ENCODE peak calls at places on chromosomes 12 and 14, in seven cellular contexts. B is GM10248; O is bronchial epithelial cell; C is NCI-H345; K is neural crest cell; W is stimulated activated naive B cell treated with anti-CD40 and anti-IgM and Interleukin-4, amounts not matched to agents 10 μg/mL and 1 μg/mL and 100 μg/mL, for 72 hours; A is heart left ventricle. R is an unnamed sample.

GRCh38 chr14:68978550-68978911 is 571 bp downstream of the ACTN1 start:
- DNase-seq in B (no peak), C (peak; percentile 69), A (peak; percentile 75), O (no peak), K (peak; percentile 58), W (no peak), R (peak; percentile 32)

GRCh38 chr12:26195641-26196423 is 459 bp downstream of the SSPN start:
- DNase-seq in W (peak; percentile 7), K (peak; percentile 37), O (no peak), B (peak; percentile 34), C (peak; percentile 1), A (peak; percentile 71), R (no peak)

GRCh38 chr14:34081126-34081575 is 130.3 kb upstream of the EGLN3 start:
- DNase-seq in W (no peak), A (peak; percentile 61), K (no peak), B (no peak), O (peak; percentile 35), C (no peak), R (no peak)

GRCh38 chr12:67540920-67541624 is 107.5 kb upstream of the DYRK2 start:
- DNase-seq in W (no peak), K (no peak), C (no peak), O (peak; percentile 95), B (no peak), A (no peak), R (no peak)

GRCh38 chr12:120654656-120655055 is 14.2 kb downstream of the CABP1 start:
- DNase-seq in C (no peak), A (peak; percentile 88), K (no peak), B (no peak), W (no peak), O (no peak), R (no peak)

GRCh38 chr14:50003213-50004021 is 110.5 kb downstream of the ARF6 start:
- DNase-seq in W (peak; percentile 82), C (peak; percentile 60), A (peak; percentile 90), B (peak; percentile 90), K (peak; percentile 34), O (no peak), R (peak; percentile 76)

GRCh38 chr14:70448633-70449032 is 3.3 kb upstream of the ADAM21 start:
- DNase-seq in O (peak; percentile 37), W (no peak), C (no peak), K (no peak), B (no peak), A (no peak), R (no peak)

GRCh38 chr12:64400041-64400440 is 4.2 kb upstream of the XPOT start:
- DNase-seq in B (no peak), K (no peak), A (no peak), O (peak; percentile 63), C (no peak), W (no peak), R (no peak)

GRCh38 chr12:102454808-102455760 is 25.3 kb downstream of the IGF1 start:
- DNase-seq in K (no peak), W (no peak), C (no peak), O (no peak), B (no peak), A (peak; percentile 37), R (no peak)

GRCh38 chr12:49348781-49349180 is 2.1 kb downstream of the DNAJC22 start:
- DNase-seq in C (no peak), W (no peak), B (no peak), O (no peak), A (no peak), K (no peak), R (no peak)

GRCh38 chr14:53850714-53851296 is 105.8 kb downstream of the BMP4 start:
- DNase-seq in C (no peak), K (no peak), W (no peak), A (no peak), O (peak; percentile 70), B (no peak), R (no peak)

GRCh38 chr14:39368261-39368959 is 63.8 kb downstream of the FBXO33 start:
- DNase-seq in A (peak; percentile 26), B (peak; percentile 30), W (no peak), O (peak; percentile 53), C (peak; percentile 44), K (peak; percentile 48), R (no peak)

GRCh38 chr14:99175331-99176155 is 96.5 kb downstream of the BCL11B start:
- DNase-seq in A (no peak), C (no peak), O (no peak), B (no peak), W (no peak), K (no peak), R (peak; percentile 7)

GRCh38 chr12:121780429-121780828 is 13.1 kb downstream of the RHOF start:
- DNase-seq in C (no peak), W (no peak), A (no peak), K (no peak), B (no peak), O (no peak), R (no peak)

GRCh38 chr14:23252420-23253333 is 14.9 kb downstream of the RNF212B start:
- DNase-seq in A (no peak), K (no peak), B (no peak), O (peak; percentile 76), W (no peak), C (no peak), R (no peak)

GRCh38 chr12:29644536-29645162 is 139.1 kb downstream of the TMTC1 start:
- DNase-seq in K (no peak), C (no peak), B (no peak), W (no peak), A (no peak), O (no peak), R (no peak)

GRCh38 chr14:73753887-73754880 is 40.0 kb upstream of the PNMA1 start:
- DNase-seq in A (peak; percentile 73), C (no peak), W (peak; percentile 74), K (no peak), B (peak; percentile 73), O (no peak), R (peak; percentile 50)

GRCh38 chr12:105775351-105775750 is 363.4 kb downstream of the NUAK1 start:
- DNase-seq in O (peak; percentile 47), C (no peak), A (no peak), K (no peak), W (no peak), B (no peak), R (no peak)

GRCh38 chr12:39935275-39935674 is 170.6 kb downstream of the SLC2A13 start:
- DNase-seq in B (no peak), A (no peak), C (no peak), O (peak; percentile 63), K (no peak), W (no peak), R (no peak)

GRCh38 chr14:22432348-22432976 is 156.6 kb downstream of the DAD1 start:
- DNase-seq in W (no peak), A (no peak), O (peak; percentile 97), B (no peak), C (no peak), K (no peak), R (no peak)

GRCh38 chr14:24826390-24826789 is 192.4 kb upstream of the GZMB start:
- DNase-seq in W (no peak), O (no peak), K (no peak), B (no peak), C (no peak), A (no peak), R (no peak)

GRCh38 chr12:53601296-53601847 is 24.8 kb downstream of the ATF7 start:
- DNase-seq in A (no peak), W (no peak), O (no peak), B (no peak), K (no peak), C (no peak), R (no peak)

GRCh38 chr12:51393676-51394545 is 2.7 kb upstream of the GALNT6 start:
- DNase-seq in B (no peak), A (no peak), O (peak; percentile 99), K (no peak), C (no peak), W (no peak), R (peak; percentile 32)

R was measured in activated T-helper 2 cell treated with anti-CD3 and anti-CD28 coated beads, Interferon-gamma antibody, Interleukin-2, Interleukin-4, amounts not matched to agents 10 μg/mL and 5 μg/mL and 100 μg/mL, durations not matched to agents 14 hours and 24 hours and 36 hours.